ENCODE peak calls at places on chromosomes 13 and 19, in eight cellular contexts. One of them, this sample, is unnamed.

GRCh38 chr13:91406619-91407018 is 8.2 kb downstream of the GPC5 start:
- DNase-seq in DMS153: peak; percentile 5
- DNase-seq in GM23338: peak; percentile 90
- DNase-seq in heart right ventricle: no peak
- DNase-seq in T-helper 2 cell: no peak
- DNase-seq in sciatic nerve: no peak
- DNase-seq in kidney tubule cell: peak; percentile 40
- DNase-seq in globus pallidus: peak; percentile 45
- DNase-seq in this sample: peak; percentile 21

GRCh38 chr13:109545964-109546363 is 240.4 kb downstream of the IRS2 start:
- DNase-seq in DMS153: no peak
- DNase-seq in kidney tubule cell: no peak
- DNase-seq in heart right ventricle: no peak
- DNase-seq in globus pallidus: no peak
- DNase-seq in GM23338: peak; percentile 33
- DNase-seq in T-helper 2 cell: no peak
- DNase-seq in sciatic nerve: no peak
- DNase-seq in this sample: no peak

GRCh38 chr13:46676378-46676725 is 120.6 kb downstream of the ESD start:
- DNase-seq in T-helper 2 cell: no peak
- DNase-seq in DMS153: no peak
- DNase-seq in globus pallidus: no peak
- DNase-seq in heart right ventricle: no peak
- DNase-seq in sciatic nerve: no peak
- DNase-seq in kidney tubule cell: peak; percentile 20
- DNase-seq in GM23338: no peak
- DNase-seq in this sample: no peak

GRCh38 chr19:5953034-5953589 is 24.8 kb downstream of the RANBP3 start:
- DNase-seq in heart right ventricle: no peak
- DNase-seq in DMS153: no peak
- DNase-seq in T-helper 2 cell: no peak
- DNase-seq in globus pallidus: no peak
- DNase-seq in GM23338: no peak
- DNase-seq in kidney tubule cell: no peak
- DNase-seq in sciatic nerve: no peak
- DNase-seq in this sample: no peak

GRCh38 chr19:30656520-30657100 is 284.4 kb downstream of the ZNF536 start:
- DNase-seq in heart right ventricle: no peak
- DNase-seq in sciatic nerve: no peak
- DNase-seq in T-helper 2 cell: no peak
- DNase-seq in globus pallidus: no peak
- DNase-seq in DMS153: no peak
- DNase-seq in kidney tubule cell: no peak
- DNase-seq in GM23338: no peak
- DNase-seq in this sample: peak; percentile 32

GRCh38 chr13:110574161-110574560 is 12.6 kb upstream of the RAB20 start:
- DNase-seq in T-helper 2 cell: no peak
- DNase-seq in DMS153: no peak
- DNase-seq in heart right ventricle: no peak
- DNase-seq in kidney tubule cell: no peak
- DNase-seq in globus pallidus: no peak
- DNase-seq in sciatic nerve: peak; percentile 22
- DNase-seq in GM23338: no peak
- DNase-seq in this sample: no peak

GRCh38 chr19:4722671-4723464 is 774 bp downstream of the DPP9 start:
- DNase-seq in kidney tubule cell: peak; percentile 27
- DNase-seq in heart right ventricle: peak; percentile 41
- DNase-seq in globus pallidus: peak; percentile 20
- DNase-seq in DMS153: no peak
- DNase-seq in GM23338: no peak
- DNase-seq in T-helper 2 cell: no peak
- DNase-seq in sciatic nerve: no peak
- DNase-seq in this sample: no peak

GRCh38 chr13:112726018-112726767 is 36.4 kb downstream of the ATP11A start:
- DNase-seq in heart right ventricle: no peak
- DNase-seq in T-helper 2 cell: no peak
- DNase-seq in GM23338: no peak
- DNase-seq in sciatic nerve: peak; percentile 50
- DNase-seq in DMS153: no peak
- DNase-seq in globus pallidus: no peak
- DNase-seq in kidney tubule cell: no peak
- DNase-seq in this sample: no peak

GRCh38 chr13:31240921-31241320 is 41.1 kb downstream of the B3GLCT start:
- DNase-seq in globus pallidus: no peak
- DNase-seq in DMS153: no peak
- DNase-seq in kidney tubule cell: no peak
- DNase-seq in GM23338: no peak
- DNase-seq in sciatic nerve: no peak
- DNase-seq in heart right ventricle: no peak
- DNase-seq in T-helper 2 cell: no peak
- DNase-seq in this sample: no peak

GRCh38 chr19:21697171-21697570 is 70.2 kb downstream of the ZNF100 start:
- DNase-seq in kidney tubule cell: no peak
- DNase-seq in GM23338: no peak
- DNase-seq in DMS153: no peak
- DNase-seq in T-helper 2 cell: no peak
- DNase-seq in heart right ventricle: no peak
- DNase-seq in sciatic nerve: no peak
- DNase-seq in globus pallidus: no peak
- DNase-seq in this sample: no peak

GRCh38 chr19:29714371-29714952 is 599 bp downstream of the C19orf12 start:
- DNase-seq in T-helper 2 cell: peak; percentile 49
- DNase-seq in GM23338: no peak
- DNase-seq in globus pallidus: no peak
- DNase-seq in DMS153: no peak
- DNase-seq in sciatic nerve: no peak
- DNase-seq in kidney tubule cell: no peak
- DNase-seq in heart right ventricle: no peak
- DNase-seq in this sample: peak; percentile 21

GRCh38 chr13:27997904-27998522 is 9.5 kb upstream of the URAD start:
- DNase-seq in kidney tubule cell: peak; percentile 59
- DNase-seq in DMS153: no peak
- DNase-seq in GM23338: peak; percentile 87
- DNase-seq in T-helper 2 cell: no peak
- DNase-seq in sciatic nerve: no peak
- DNase-seq in globus pallidus: peak; percentile 17
- DNase-seq in heart right ventricle: peak; percentile 67
- DNase-seq in this sample: peak; percentile 22

GRCh38 chr19:9640956-9641355 is 19.9 kb upstream of the ZNF561 start:
- DNase-seq in GM23338: no peak
- DNase-seq in T-helper 2 cell: no peak
- DNase-seq in sciatic nerve: no peak
- DNase-seq in globus pallidus: no peak
- DNase-seq in DMS153: no peak
- DNase-seq in heart right ventricle: no peak
- DNase-seq in kidney tubule cell: no peak
- DNase-seq in this sample: no peak

GRCh38 chr19:19461671-19462622 is 53.4 kb downstream of the TSSK6 start:
- DNase-seq in DMS153: no peak
- DNase-seq in heart right ventricle: peak; percentile 64
- DNase-seq in globus pallidus: peak; percentile 28
- DNase-seq in T-helper 2 cell: no peak
- DNase-seq in GM23338: peak; percentile 90
- DNase-seq in sciatic nerve: peak; percentile 72
- DNase-seq in kidney tubule cell: peak; percentile 75
- DNase-seq in this sample: peak; percentile 88

GRCh38 chr13:97324115-97324514 is 102.0 kb downstream of the MBNL2 start:
- DNase-seq in heart right ventricle: no peak
- DNase-seq in globus pallidus: no peak
- DNase-seq in T-helper 2 cell: no peak
- DNase-seq in GM23338: no peak
- DNase-seq in DMS153: no peak
- DNase-seq in sciatic nerve: no peak
- DNase-seq in kidney tubule cell: no peak
- DNase-seq in this sample: no peak

GRCh38 chr13:33006646-33007045 is 9.6 kb upstream of the KL start:
- DNase-seq in GM23338: no peak
- DNase-seq in heart right ventricle: no peak
- DNase-seq in globus pallidus: no peak
- DNase-seq in sciatic nerve: no peak
- DNase-seq in DMS153: no peak
- DNase-seq in T-helper 2 cell: no peak
- DNase-seq in kidney tubule cell: no peak
- DNase-seq in this sample: no peak

GRCh38 chr19:46713781-46714522 is 3.0 kb downstream of the PRKD2 start:
- DNase-seq in sciatic nerve: peak; percentile 93
- DNase-seq in DMS153: peak; percentile 77
- DNase-seq in globus pallidus: peak; percentile 43
- DNase-seq in T-helper 2 cell: peak; percentile 71
- DNase-seq in kidney tubule cell: peak; percentile 87
- DNase-seq in GM23338: peak; percentile 91
- DNase-seq in heart right ventricle: peak; percentile 97
- DNase-seq in this sample: peak; percentile 16

GRCh38 chr19:54133312-54133956 is 4.1 kb upstream of the CNOT3 start:
- DNase-seq in sciatic nerve: no peak
- DNase-seq in T-helper 2 cell: no peak
- DNase-seq in GM23338: peak; percentile 56
- DNase-seq in kidney tubule cell: peak; percentile 39
- DNase-seq in globus pallidus: peak; percentile 41
- DNase-seq in DMS153: peak; percentile 71
- DNase-seq in heart right ventricle: no peak
- DNase-seq in this sample: no peak

GRCh38 chr13:27117158-27117557 is 54.5 kb downstream of the USP12 start:
- DNase-seq in GM23338: no peak
- DNase-seq in DMS153: no peak
- DNase-seq in globus pallidus: no peak
- DNase-seq in heart right ventricle: no peak
- DNase-seq in kidney tubule cell: no peak
- DNase-seq in sciatic nerve: no peak
- DNase-seq in T-helper 2 cell: no peak
- DNase-seq in this sample: no peak

GRCh38 chr13:113047587-113047986 is 58.0 kb upstream of the F7 start:
- DNase-seq in GM23338: no peak
- DNase-seq in DMS153: no peak
- DNase-seq in sciatic nerve: no peak
- DNase-seq in heart right ventricle: no peak
- DNase-seq in kidney tubule cell: no peak
- DNase-seq in T-helper 2 cell: no peak
- DNase-seq in globus pallidus: no peak
- DNase-seq in this sample: no peak

GRCh38 chr19:35710784-35711723 is 6.7 kb downstream of the ZBTB32 start:
- DNase-seq in T-helper 2 cell: no peak
- DNase-seq in sciatic nerve: no peak
- DNase-seq in heart right ventricle: no peak
- DNase-seq in DMS153: no peak
- DNase-seq in globus pallidus: no peak
- DNase-seq in kidney tubule cell: no peak
- DNase-seq in GM23338: no peak
- DNase-seq in this sample: no peak

GRCh38 chr13:90519157-90519556 is 828.3 kb upstream of the MIR17HG start:
- DNase-seq in GM23338: no peak
- DNase-seq in globus pallidus: no peak
- DNase-seq in kidney tubule cell: no peak
- DNase-seq in T-helper 2 cell: no peak
- DNase-seq in sciatic nerve: no peak
- DNase-seq in DMS153: no peak
- DNase-seq in heart right ventricle: no peak
- DNase-seq in this sample: no peak

GRCh38 chr19:49335784-49336481 is 727 bp downstream of the CD37 start:
- DNase-seq in heart right ventricle: no peak
- DNase-seq in T-helper 2 cell: no peak
- DNase-seq in DMS153: no peak
- DNase-seq in GM23338: no peak
- DNase-seq in globus pallidus: no peak
- DNase-seq in kidney tubule cell: no peak
- DNase-seq in sciatic nerve: peak; percentile 42
- DNase-seq in this sample: no peak

GRCh38 chr19:31149306-31149975 is 199.8 kb downstream of the TSHZ3 start:
- DNase-seq in GM23338: no peak
- DNase-seq in heart right ventricle: no peak
- DNase-seq in globus pallidus: no peak
- DNase-seq in T-helper 2 cell: no peak
- DNase-seq in sciatic nerve: no peak
- DNase-seq in DMS153: no peak
- DNase-seq in kidney tubule cell: no peak
- DNase-seq in this sample: no peak

GRCh38 chr19:17405250-17406038 is at the start of gene BST2:
- DNase-seq in kidney tubule cell: peak; percentile 75
- DNase-seq in sciatic nerve: no peak
- DNase-seq in globus pallidus: peak; percentile 68
- DNase-seq in GM23338: peak; percentile 78
- DNase-seq in DMS153: peak; percentile 14
- DNase-seq in T-helper 2 cell: peak; percentile 38
- DNase-seq in heart right ventricle: peak; percentile 72
- DNase-seq in this sample: peak; percentile 59

GRCh38 chr13:100881291-100881864 is 206.8 kb upstream of the TMTC4 start:
- DNase-seq in heart right ventricle: no peak
- DNase-seq in DMS153: no peak
- DNase-seq in globus pallidus: no peak
- DNase-seq in T-helper 2 cell: no peak
- DNase-seq in kidney tubule cell: no peak
- DNase-seq in GM23338: no peak
- DNase-seq in sciatic nerve: no peak
- DNase-seq in this sample: no peak

GRCh38 chr13:23681253-23681652 is 111.0 kb downstream of the TNFRSF19 start:
- DNase-seq in GM23338: no peak
- DNase-seq in kidney tubule cell: no peak
- DNase-seq in globus pallidus: no peak
- DNase-seq in DMS153: no peak
- DNase-seq in sciatic nerve: no peak
- DNase-seq in T-helper 2 cell: no peak
- DNase-seq in heart right ventricle: no peak
- DNase-seq in this sample: no peak

GRCh38 chr19:5530701-5531100 is 37.1 kb downstream of the TINCR start:
- DNase-seq in sciatic nerve: no peak
- DNase-seq in globus pallidus: no peak
- DNase-seq in heart right ventricle: no peak
- DNase-seq in T-helper 2 cell: no peak
- DNase-seq in GM23338: no peak
- DNase-seq in DMS153: no peak
- DNase-seq in kidney tubule cell: no peak
- DNase-seq in this sample: no peak

GRCh38 chr13:25177012-25177411 is 4.9 kb upstream of the AMER2 start:
- DNase-seq in sciatic nerve: no peak
- DNase-seq in globus pallidus: peak; percentile 84
- DNase-seq in DMS153: no peak
- DNase-seq in kidney tubule cell: no peak
- DNase-seq in heart right ventricle: no peak
- DNase-seq in GM23338: no peak
- DNase-seq in T-helper 2 cell: no peak
- DNase-seq in this sample: peak; percentile 99

GRCh38 chr19:27881213-27881612 is 1331.7 kb downstream of the UQCRFS1 start:
- DNase-seq in T-helper 2 cell: no peak
- DNase-seq in GM23338: no peak
- DNase-seq in kidney tubule cell: no peak
- DNase-seq in globus pallidus: no peak
- DNase-seq in heart right ventricle: no peak
- DNase-seq in DMS153: no peak
- DNase-seq in sciatic nerve: no peak
- DNase-seq in this sample: no peak

GRCh38 chr19:15048128-15048527 is 1.2 kb upstream of the CASP14 start:
- DNase-seq in T-helper 2 cell: no peak
- DNase-seq in heart right ventricle: no peak
- DNase-seq in GM23338: no peak
- DNase-seq in sciatic nerve: no peak
- DNase-seq in globus pallidus: no peak
- DNase-seq in kidney tubule cell: no peak
- DNase-seq in DMS153: no peak
- DNase-seq in this sample: no peak

GRCh38 chr13:28505543-28506135 is 10.7 kb upstream of the FLT1 start:
- DNase-seq in heart right ventricle: no peak
- DNase-seq in globus pallidus: no peak
- DNase-seq in sciatic nerve: no peak
- DNase-seq in T-helper 2 cell: no peak
- DNase-seq in kidney tubule cell: no peak
- DNase-seq in DMS153: no peak
- DNase-seq in GM23338: no peak
- DNase-seq in this sample: no peak

GRCh38 chr19:5897189-5897969 is 6.2 kb downstream of the NDUFA11 start:
- DNase-seq in kidney tubule cell: no peak
- DNase-seq in globus pallidus: no peak
- DNase-seq in DMS153: no peak
- DNase-seq in GM23338: peak; percentile 47
- DNase-seq in sciatic nerve: no peak
- DNase-seq in heart right ventricle: no peak
- DNase-seq in T-helper 2 cell: no peak
- DNase-seq in this sample: peak; percentile 67

GRCh38 chr19:1568320-1569019 is at the start of gene MEX3D:
- DNase-seq in kidney tubule cell: peak; percentile 81
- DNase-seq in sciatic nerve: peak; percentile 87
- DNase-seq in heart right ventricle: peak; percentile 74
- DNase-seq in T-helper 2 cell: peak; percentile 80
- DNase-seq in globus pallidus: peak; percentile 63
- DNase-seq in GM23338: peak; percentile 83
- DNase-seq in DMS153: peak; percentile 9
- DNase-seq in this sample: peak; percentile 66

This sample was measured in G401.